ENCODE peak calls at places on chromosomes 11 and 22, in six cellular contexts. One of them, this sample, is unnamed.

GRCh38 chr11:74134661-74135515 is 35.9 kb downstream of the C2CD3 start:
- DNase-seq in GM12865: no peak
- DNase-seq in Peyer's patch: no peak
- DNase-seq in foreskin fibroblast: peak
- DNase-seq in AG10803: no peak
- DNase-seq in bronchial epithelial cell: peak
- DNase-seq in this sample: no peak

GRCh38 chr11:112212710-112213109 is 13.5 kb upstream of the PTS start:
- DNase-seq in GM12865: no peak
- DNase-seq in bronchial epithelial cell: no peak
- DNase-seq in Peyer's patch: no peak
- DNase-seq in AG10803: no peak
- DNase-seq in foreskin fibroblast: no peak
- DNase-seq in this sample: no peak

GRCh38 chr11:112248216-112248615 is 12.4 kb downstream of the PLET1 start:
- DNase-seq in GM12865: no peak
- DNase-seq in bronchial epithelial cell: peak
- DNase-seq in foreskin fibroblast: peak
- DNase-seq in AG10803: peak
- DNase-seq in Peyer's patch: no peak
- DNase-seq in this sample: no peak

GRCh38 chr22:40285508-40285907 is 60.8 kb upstream of the ADSL start:
- DNase-seq in bronchial epithelial cell: no peak
- DNase-seq in AG10803: no peak
- DNase-seq in Peyer's patch: no peak
- DNase-seq in GM12865: no peak
- DNase-seq in foreskin fibroblast: no peak
- DNase-seq in this sample: no peak

GRCh38 chr11:3605721-3606324 is 36.0 kb downstream of the ART5 start:
- DNase-seq in Peyer's patch: peak
- DNase-seq in bronchial epithelial cell: no peak
- DNase-seq in foreskin fibroblast: no peak
- DNase-seq in GM12865: no peak
- DNase-seq in AG10803: no peak
- DNase-seq in this sample: no peak

GRCh38 chr11:121654506-121655480 is 202.0 kb upstream of the SORL1-AS1 start:
- DNase-seq in bronchial epithelial cell: peak
- DNase-seq in GM12865: no peak
- DNase-seq in foreskin fibroblast: peak
- DNase-seq in Peyer's patch: no peak
- DNase-seq in AG10803: peak
- DNase-seq in this sample: peak

GRCh38 chr11:15159085-15159484 is 44.4 kb downstream of the INSC start:
- DNase-seq in bronchial epithelial cell: peak
- DNase-seq in GM12865: peak
- DNase-seq in AG10803: peak
- DNase-seq in foreskin fibroblast: peak
- DNase-seq in Peyer's patch: no peak
- DNase-seq in this sample: peak

GRCh38 chr22:50114221-50114981 is 24.6 kb downstream of the MOV10L1 start:
- DNase-seq in GM12865: no peak
- DNase-seq in Peyer's patch: no peak
- DNase-seq in foreskin fibroblast: peak
- DNase-seq in AG10803: peak
- DNase-seq in bronchial epithelial cell: peak
- DNase-seq in this sample: no peak

GRCh38 chr11:69902337-69902736 is 83.1 kb upstream of the FGF3 start:
- DNase-seq in GM12865: no peak
- DNase-seq in AG10803: no peak
- DNase-seq in bronchial epithelial cell: no peak
- DNase-seq in Peyer's patch: no peak
- DNase-seq in foreskin fibroblast: no peak
- DNase-seq in this sample: no peak

GRCh38 chr11:17238377-17238776 is 30.6 kb upstream of the PIK3C2A start:
- DNase-seq in AG10803: no peak
- DNase-seq in GM12865: no peak
- DNase-seq in bronchial epithelial cell: peak
- DNase-seq in Peyer's patch: no peak
- DNase-seq in foreskin fibroblast: no peak
- DNase-seq in this sample: no peak

GRCh38 chr11:34356918-34357645 is 728 bp downstream of the ABTB2 start:
- DNase-seq in AG10803: peak
- DNase-seq in GM12865: peak
- DNase-seq in Peyer's patch: peak
- DNase-seq in foreskin fibroblast: peak
- DNase-seq in bronchial epithelial cell: peak
- DNase-seq in this sample: peak

GRCh38 chr11:57460017-57460755 is at the start of gene RTN4RL2:
- DNase-seq in bronchial epithelial cell: no peak
- DNase-seq in Peyer's patch: no peak
- DNase-seq in foreskin fibroblast: peak
- DNase-seq in GM12865: peak
- DNase-seq in AG10803: peak
- DNase-seq in this sample: peak

GRCh38 chr11:60973699-60974098 is 2.2 kb downstream of the CD6 start:
- DNase-seq in bronchial epithelial cell: no peak
- DNase-seq in foreskin fibroblast: no peak
- DNase-seq in Peyer's patch: no peak
- DNase-seq in AG10803: no peak
- DNase-seq in GM12865: no peak
- DNase-seq in this sample: no peak

GRCh38 chr11:17410606-17411379 is 22.3 kb upstream of the KCNJ11 start:
- DNase-seq in GM12865: no peak
- DNase-seq in Peyer's patch: no peak
- DNase-seq in AG10803: no peak
- DNase-seq in bronchial epithelial cell: no peak
- DNase-seq in foreskin fibroblast: no peak
- DNase-seq in this sample: no peak

GRCh38 chr11:46345131-46345597 is 2.1 kb upstream of the DGKZ start:
- DNase-seq in foreskin fibroblast: no peak
- DNase-seq in bronchial epithelial cell: peak
- DNase-seq in Peyer's patch: peak
- DNase-seq in GM12865: peak
- DNase-seq in AG10803: no peak
- DNase-seq in this sample: peak

GRCh38 chr22:47547881-47548630 is 785.6 kb downstream of the TBC1D22A start:
- DNase-seq in bronchial epithelial cell: no peak
- DNase-seq in GM12865: no peak
- DNase-seq in foreskin fibroblast: no peak
- DNase-seq in AG10803: no peak
- DNase-seq in Peyer's patch: no peak
- DNase-seq in this sample: no peak
- TF ChIP-seq CTCF in bronchial epithelial cell: no peak
- TF ChIP-seq CTCF in GM12865: no peak
- TF ChIP-seq CTCF in foreskin fibroblast: no peak
- TF ChIP-seq CTCF in AG10803: no peak
- TF ChIP-seq CTCF in Peyer's patch: no peak
- TF ChIP-seq CTCF in this sample: no peak

DNA sequence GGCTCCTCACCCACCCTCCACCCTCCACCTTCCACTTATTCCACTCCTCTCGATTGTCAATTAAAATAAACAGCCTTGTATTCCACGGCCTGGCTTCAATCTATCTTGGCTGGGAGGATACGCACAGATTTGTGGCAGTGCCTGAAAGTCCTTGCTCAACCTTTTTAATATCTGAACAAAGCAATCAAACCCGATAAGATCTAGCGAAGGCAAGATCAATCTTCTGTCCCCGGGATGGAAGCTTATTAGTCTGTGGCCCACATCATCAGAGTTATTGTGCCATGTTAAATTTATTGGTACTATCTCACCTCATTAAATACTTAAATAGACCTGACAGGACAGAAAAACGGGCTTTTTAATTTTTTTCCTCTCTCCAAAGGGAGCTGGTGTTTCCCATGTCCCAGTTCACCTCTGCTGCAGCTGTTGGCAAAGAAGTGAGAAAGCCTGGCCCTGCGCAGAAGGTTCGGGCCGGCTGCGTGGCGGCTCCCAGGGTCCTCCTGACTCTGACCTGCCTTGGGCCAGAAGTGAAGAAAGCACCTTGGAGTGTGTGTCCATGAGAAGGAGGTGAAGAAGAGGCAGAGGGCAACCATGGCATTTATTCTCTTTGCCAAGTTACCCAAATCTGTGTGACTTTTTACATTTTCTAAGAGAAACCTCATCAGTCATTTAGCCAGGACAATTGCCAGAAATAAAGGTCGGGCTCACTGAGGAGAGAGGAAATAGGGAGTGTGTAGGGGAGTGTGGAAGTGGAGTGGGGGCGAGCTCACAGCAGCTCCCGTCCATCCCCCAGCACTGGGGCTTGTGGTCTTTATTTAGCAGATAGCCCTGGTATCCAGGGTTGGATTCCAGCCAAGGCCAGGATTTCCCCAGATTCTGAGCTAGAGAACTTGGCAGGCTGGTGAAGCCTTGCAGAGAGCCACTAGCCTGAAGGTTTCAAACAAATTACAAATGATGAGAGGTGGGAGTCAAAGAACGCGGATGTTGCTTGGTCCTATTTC is 102.3 kb upstream of the CADM1 start:
- DNase-seq in bronchial epithelial cell: no peak
- DNase-seq in foreskin fibroblast: no peak
- DNase-seq in GM12865: no peak
- DNase-seq in Peyer's patch: no peak
- DNase-seq in AG10803: peak
- DNase-seq in this sample: no peak
- TF ChIP-seq CTCF in bronchial epithelial cell: no peak
- TF ChIP-seq CTCF in foreskin fibroblast: no peak
- TF ChIP-seq CTCF in GM12865: no peak
- TF ChIP-seq CTCF in Peyer's patch: no peak
- TF ChIP-seq CTCF in AG10803: no peak
- TF ChIP-seq CTCF in this sample: no peak

GRCh38 chr11:24240496-24240895 is 256.4 kb upstream of the LUZP2 start:
- DNase-seq in GM12865: no peak
- DNase-seq in AG10803: no peak
- DNase-seq in Peyer's patch: no peak
- DNase-seq in foreskin fibroblast: no peak
- DNase-seq in bronchial epithelial cell: no peak
- DNase-seq in this sample: no peak

GRCh38 chr11:24239016-24239720 is 257.7 kb upstream of the LUZP2 start:
- DNase-seq in foreskin fibroblast: peak
- DNase-seq in Peyer's patch: no peak
- DNase-seq in AG10803: peak
- DNase-seq in bronchial epithelial cell: peak
- DNase-seq in GM12865: no peak
- DNase-seq in this sample: no peak

GRCh38 chr11:24233041-24233440 is 263.8 kb upstream of the LUZP2 start:
- DNase-seq in GM12865: no peak
- DNase-seq in bronchial epithelial cell: peak
- DNase-seq in foreskin fibroblast: no peak
- DNase-seq in Peyer's patch: no peak
- DNase-seq in AG10803: no peak
- DNase-seq in this sample: no peak

GRCh38 chr11:24239930-24240329 is 256.9 kb upstream of the LUZP2 start:
- DNase-seq in GM12865: no peak
- DNase-seq in foreskin fibroblast: no peak
- DNase-seq in AG10803: no peak
- DNase-seq in Peyer's patch: no peak
- DNase-seq in bronchial epithelial cell: no peak
- DNase-seq in this sample: no peak

DNA sequence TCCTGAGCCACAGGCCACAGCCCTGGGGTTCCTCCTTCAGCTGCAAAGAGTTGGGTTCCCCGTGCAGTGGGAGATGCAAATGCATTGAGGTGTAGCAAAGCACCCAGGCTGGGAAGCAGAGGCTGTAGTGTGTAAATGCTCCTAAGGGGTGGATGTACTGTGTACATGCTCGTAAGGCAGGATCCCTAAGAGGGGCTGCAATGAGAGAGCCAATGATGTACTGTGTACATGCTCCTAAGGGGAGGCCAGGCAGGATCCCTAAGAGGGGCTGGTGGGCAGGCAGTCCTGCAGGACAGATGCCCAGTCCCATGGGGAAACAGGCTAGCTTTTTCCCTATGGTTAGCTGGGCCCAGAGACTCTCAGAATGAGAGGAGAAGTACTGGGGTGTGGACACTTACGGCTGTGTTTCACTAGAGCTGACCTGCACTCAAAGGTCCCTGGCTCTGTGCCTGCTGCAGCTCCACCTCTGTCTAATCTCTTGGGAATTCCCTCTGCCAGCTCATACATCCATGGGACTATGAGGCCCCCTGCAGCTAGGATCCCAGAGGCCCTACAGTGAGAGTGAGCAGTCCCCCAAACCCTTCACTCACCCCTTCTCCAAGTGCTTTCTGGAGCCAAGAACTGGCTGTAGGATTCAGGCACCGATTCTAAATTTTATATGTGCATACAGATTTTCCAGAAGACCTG is 261.9 kb upstream of the LUZP2 start:
- DNase-seq in bronchial epithelial cell: peak
- DNase-seq in Peyer's patch: peak
- DNase-seq in GM12865: no peak
- DNase-seq in foreskin fibroblast: peak
- DNase-seq in AG10803: no peak
- DNase-seq in this sample: no peak
- TF ChIP-seq CTCF in bronchial epithelial cell: peak
- TF ChIP-seq CTCF in Peyer's patch: no peak
- TF ChIP-seq CTCF in GM12865: no peak
- TF ChIP-seq CTCF in foreskin fibroblast: peak
- TF ChIP-seq CTCF in AG10803: no peak
- TF ChIP-seq CTCF in this sample: no peak

GRCh38 chr11:102807921-102808320 is 10.0 kb upstream of the MMP1 start:
- DNase-seq in GM12865: peak
- DNase-seq in AG10803: no peak
- DNase-seq in Peyer's patch: peak
- DNase-seq in bronchial epithelial cell: no peak
- DNase-seq in foreskin fibroblast: no peak
- DNase-seq in this sample: no peak
- TF ChIP-seq CTCF in GM12865: peak
- TF ChIP-seq CTCF in AG10803: no peak
- TF ChIP-seq CTCF in Peyer's patch: no peak
- TF ChIP-seq CTCF in bronchial epithelial cell: peak
- TF ChIP-seq CTCF in foreskin fibroblast: no peak
- TF ChIP-seq CTCF in this sample: no peak

This sample was measured in GM13976.